ENCODE peak calls at places on chromosomes 2 and 18, in five cellular contexts. B is A549, N is K562, D is HepG2, V is endothelial cell of umbilical vein. G is an unnamed sample.

GRCh38 chr2:161412346-161412745 is 3.8 kb upstream of the TBR1 start:
- DNase-seq in D (no peak), N (no peak), B (no peak), V (no peak), G (no peak)

GRCh38 chr18:3652380-3653262 is 202.6 kb downstream of the TGIF1 start:
- DNase-seq in D (peak), B (peak), V (peak), N (peak), G (no peak)

GRCh38 chr2:240223631-240224030 is 83.2 kb upstream of the OTOS start:
- DNase-seq in V (no peak), N (no peak), B (no peak), D (no peak), G (no peak)

GRCh38 chr2:100992262-100992661 is 9.8 kb upstream of the RPL31 start:
- DNase-seq in N (no peak), B (no peak), D (no peak), V (no peak), G (no peak)

GRCh38 chr2:143856973-143857372 is 662.9 kb downstream of the ZEB2 start:
- DNase-seq in D (no peak), N (no peak), B (no peak), V (no peak), G (no peak)

GRCh38 chr2:148273158-148273691 is 252.3 kb downstream of the MBD5 start:
- DNase-seq in V (no peak), B (peak), D (no peak), N (no peak), G (no peak)

GRCh38 chr2:159136405-159136804 is 150.1 kb downstream of the WDSUB1 start:
- DNase-seq in V (no peak), D (no peak), B (no peak), N (no peak), G (no peak)

GRCh38 chr2:239313776-239314175 is 87.0 kb downstream of the HDAC4 start:
- DNase-seq in B (no peak), D (no peak), V (no peak), N (no peak), G (no peak)

DNA sequence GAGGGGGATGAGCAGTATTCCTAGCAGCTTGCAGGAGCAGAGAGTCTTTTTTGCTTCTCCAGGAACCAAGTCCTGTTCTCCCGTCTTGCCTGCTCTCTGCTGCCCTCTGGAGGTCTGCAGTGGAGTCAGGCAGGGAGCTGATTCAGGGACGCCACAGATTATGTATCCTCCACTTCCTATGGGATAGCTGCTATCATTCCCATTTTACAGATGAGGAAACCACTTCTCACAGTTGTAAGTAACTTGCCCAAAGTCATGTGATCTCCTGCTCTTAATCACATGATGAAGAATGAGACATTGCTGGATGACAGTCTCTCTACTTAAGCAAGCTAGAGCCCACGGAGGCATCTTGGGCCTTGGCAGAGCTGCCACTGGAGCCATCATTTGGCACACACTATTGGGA is 8.3 kb downstream of the SLC4A5 start:
- DNase-seq in B (peak), D (peak), N (peak), V (peak), G (peak)
- TF ChIP-seq CTCF in B (peak), D (peak), N (peak), V (peak), G (peak)

DNA sequence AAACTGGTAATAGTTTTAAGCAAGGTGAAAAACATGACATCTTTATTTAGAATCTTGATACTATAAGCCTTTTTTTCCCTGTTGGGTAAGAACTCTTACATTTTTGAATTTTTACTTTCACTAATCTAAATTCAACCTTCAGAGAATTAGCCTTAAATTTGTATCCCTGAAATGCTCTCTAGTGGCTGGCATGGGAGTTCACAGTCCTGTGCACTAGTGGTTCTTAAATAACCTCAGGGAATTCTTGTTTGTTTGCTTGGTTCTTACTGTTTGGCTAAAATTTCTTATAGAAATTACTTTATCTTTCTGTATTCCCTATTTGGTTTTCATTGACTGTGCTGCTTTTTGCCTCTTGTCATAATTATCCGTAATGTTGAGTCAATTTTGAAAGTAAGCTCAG is 391.2 kb upstream of the FIGN start:
- DNase-seq in B (peak), D (no peak), V (no peak), N (no peak), G (no peak)
- TF ChIP-seq JUN in B (no peak), D (no peak), V (no peak), N (no peak), G (no peak)

GRCh38 chr2:182917924-182918323 is 51.5 kb upstream of the FRZB start:
- DNase-seq in B (no peak), N (no peak), V (no peak), D (no peak), G (no peak)

GRCh38 chr2:182913064-182913463 is 46.6 kb upstream of the FRZB start:
- DNase-seq in V (no peak), N (no peak), D (no peak), B (no peak), G (no peak)

GRCh38 chr2:182914852-182915251 is 48.4 kb upstream of the FRZB start:
- DNase-seq in N (no peak), B (no peak), V (no peak), D (no peak), G (no peak)

GRCh38 chr2:182916417-182916816 is 50.0 kb upstream of the FRZB start:
- DNase-seq in N (no peak), V (no peak), D (no peak), B (no peak), G (no peak)

GRCh38 chr2:182915369-182916326 is 49.2 kb upstream of the FRZB start:
- DNase-seq in N (no peak), V (no peak), D (no peak), B (peak), G (no peak)
- TF ChIP-seq CTCF in N (no peak), V (no peak), D (no peak), B (no peak), G (no peak)

DNA sequence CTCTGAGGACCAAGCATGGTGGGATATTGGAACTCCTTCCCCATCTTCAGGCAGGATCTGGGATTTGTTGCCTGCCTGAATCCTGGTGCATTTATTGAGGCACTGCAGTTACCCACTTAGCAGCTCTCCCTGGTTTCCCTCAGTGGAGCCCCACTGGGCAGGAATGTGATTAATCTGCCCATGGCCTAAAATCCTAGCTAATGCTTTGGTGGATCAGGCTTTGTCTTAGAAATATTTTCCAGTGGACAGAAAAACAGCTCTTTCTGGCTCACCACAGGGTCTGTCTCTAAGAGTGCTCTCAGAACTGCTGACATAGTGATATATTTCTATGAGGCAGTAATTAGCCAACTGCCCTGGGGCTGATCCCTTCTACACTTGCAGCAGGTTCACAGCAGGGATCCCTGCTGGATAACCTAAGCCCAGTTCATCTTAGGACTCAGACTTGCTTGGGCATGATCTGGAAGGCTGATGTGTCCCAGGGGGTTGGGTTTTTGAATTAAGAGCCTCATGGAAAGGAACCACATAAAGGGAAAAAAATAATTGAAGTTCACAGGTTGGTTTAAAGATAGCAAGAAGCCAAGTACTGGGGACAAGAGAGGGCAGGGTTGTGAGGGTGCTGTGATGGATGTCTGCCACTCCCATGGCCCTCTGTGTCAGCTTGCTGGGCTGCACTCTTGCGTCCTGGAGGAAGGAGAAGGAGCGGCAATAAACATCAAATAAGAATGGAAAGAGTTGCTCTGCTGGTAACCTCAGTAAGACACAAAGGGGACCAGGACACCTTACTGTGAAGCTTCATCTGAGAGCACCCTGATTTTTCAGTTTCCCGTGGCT is 44.2 kb upstream of the ZDBF2 start:
- DNase-seq in V (no peak), B (no peak), N (no peak), D (no peak), G (peak)
- TF ChIP-seq JUN in V (no peak), B (no peak), N (no peak), D (no peak), G (no peak)

GRCh38 chr2:231394201-231395141 is 1.0 kb upstream of the B3GNT7 start:
- DNase-seq in B (peak), N (peak), D (peak), V (no peak), G (peak)
- TF ChIP-seq CTCF in B (peak), N (no peak), D (peak), V (no peak), G (no peak)

GRCh38 chr2:233118601-233119000 is 58.5 kb downstream of the INPP5D start:
- DNase-seq in D (no peak), B (no peak), V (no peak), N (no peak), G (no peak)

GRCh38 chr2:233117351-233117750 is 57.2 kb downstream of the INPP5D start:
- DNase-seq in B (no peak), D (no peak), V (no peak), N (no peak), G (no peak)

GRCh38 chr2:233116946-233117345 is 56.8 kb downstream of the INPP5D start:
- DNase-seq in D (no peak), B (no peak), V (no peak), N (no peak), G (no peak)

GRCh38 chr2:233119123-233119522 is 59.0 kb downstream of the INPP5D start:
- DNase-seq in V (no peak), D (no peak), N (no peak), B (no peak), G (no peak)

GRCh38 chr2:233117811-233118480 is 57.8 kb downstream of the INPP5D start:
- DNase-seq in D (no peak), B (no peak), V (no peak), N (no peak), G (no peak)
- TF ChIP-seq JUN in D (no peak), B (no peak), V (no peak), N (no peak), G (no peak)

GRCh38 chr2:57552885-57553284 is 493.7 kb upstream of the VRK2 start:
- DNase-seq in N (no peak), B (no peak), V (no peak), D (no peak), G (no peak)
- TF ChIP-seq CTCF in N (no peak), B (no peak), V (no peak), D (no peak), G (no peak)

GRCh38 chr2:68030529-68030928 is 32.3 kb downstream of the C1D start:
- DNase-seq in N (no peak), B (no peak), V (no peak), D (no peak), G (no peak)

GRCh38 chr2:68031043-68031442 is 31.8 kb downstream of the C1D start:
- DNase-seq in B (no peak), D (no peak), N (no peak), V (no peak), G (no peak)

GRCh38 chr2:68031546-68032160 is 31.2 kb downstream of the C1D start:
- DNase-seq in V (peak), B (peak), D (peak), N (peak), G (no peak)

GRCh38 chr2:68024450-68024849 is 38.4 kb downstream of the C1D start:
- DNase-seq in N (no peak), B (no peak), D (no peak), V (no peak), G (no peak)

DNA sequence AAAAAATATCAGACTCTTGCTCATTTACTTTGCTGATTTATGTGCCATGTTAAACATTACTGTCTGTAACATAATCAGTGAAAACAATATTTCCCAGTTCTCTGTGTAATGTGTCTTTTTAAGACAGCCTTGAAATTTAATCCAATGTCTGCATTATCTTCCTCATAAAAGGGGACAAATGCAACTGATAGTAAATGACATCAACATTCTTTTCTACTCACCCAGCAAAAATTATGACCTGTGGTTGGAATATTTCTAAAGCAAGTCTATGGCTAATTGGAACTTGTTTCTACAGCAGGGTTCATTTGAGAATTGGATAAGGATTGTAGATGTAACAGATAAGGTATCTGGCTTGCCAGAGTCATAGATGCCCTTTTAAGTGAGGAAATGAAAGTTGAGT is 34.8 kb downstream of the C1D start:
- DNase-seq in B (no peak), V (no peak), N (no peak), D (no peak), G (no peak)
- TF ChIP-seq JUN in B (no peak), V (no peak), N (no peak), D (no peak), G (no peak)

GRCh38 chr2:222318712-222319575 is 20.1 kb upstream of the PAX3 start:
- DNase-seq in V (no peak), B (peak), D (no peak), N (no peak), G (peak)

GRCh38 chr2:222313816-222314215 is 15.0 kb upstream of the PAX3 start:
- DNase-seq in D (no peak), B (no peak), N (no peak), V (no peak), G (no peak)

GRCh38 chr2:222318026-222318711 is 19.4 kb upstream of the PAX3 start:
- DNase-seq in D (peak), V (peak), B (peak), N (peak), G (peak)

GRCh38 chr2:222311978-222312738 is 13.4 kb upstream of the PAX3 start:
- DNase-seq in D (no peak), N (no peak), B (no peak), V (no peak), G (no peak)

DNA sequence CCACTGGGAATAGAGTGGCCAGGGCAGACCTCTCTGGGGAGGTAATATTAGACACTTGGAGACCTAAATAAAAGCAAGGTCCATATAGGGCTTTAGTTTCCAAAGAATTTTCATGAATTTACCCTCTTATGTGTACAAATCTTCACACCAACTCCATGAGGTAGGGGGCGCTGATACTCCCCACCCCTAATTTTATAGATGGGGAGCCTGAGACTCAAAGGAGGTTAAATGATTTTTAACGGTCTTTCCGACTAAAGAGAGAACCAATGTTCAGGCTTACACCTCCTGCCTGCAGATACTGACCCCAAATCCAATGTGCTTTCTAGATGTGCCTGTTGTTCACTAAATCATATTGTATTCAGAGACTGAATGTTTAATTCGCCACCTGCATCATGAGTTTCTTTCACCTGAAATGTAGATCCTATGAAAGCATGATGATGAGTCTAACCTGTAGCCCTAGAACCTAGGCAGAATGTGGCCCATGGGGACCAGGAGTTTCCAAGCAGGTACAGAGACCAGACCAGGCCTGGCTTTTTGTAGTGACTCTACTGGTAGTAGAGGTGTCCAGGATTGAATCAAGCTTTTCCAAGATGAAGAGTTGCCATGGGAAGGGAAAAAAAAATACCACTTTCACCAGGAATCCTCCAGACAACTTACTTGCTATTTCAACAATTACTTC is 16.8 kb upstream of the PAX3 start:
- DNase-seq in V (no peak), N (no peak), B (no peak), D (no peak), G (no peak)
- TF ChIP-seq CTCF in V (no peak), N (peak), B (peak), D (no peak), G (peak)

GRCh38 chr2:129239143-129239542 is 740.3 kb upstream of the RAB6C start:
- DNase-seq in V (no peak), N (no peak), B (no peak), D (no peak), G (no peak)
- TF ChIP-seq JUN in V (no peak), N (no peak), B (no peak), D (no peak), G (no peak)

G was measured in WTC11.